ENCODE peak calls at places on chromosome 7, in five cellular contexts. S is fibroblast of pulmonary artery; U is neural crest cell; C is pancreas; G is CD8-positive, alpha-beta T cell. T is an unnamed sample.

GRCh38 chr7:2523941-2524807 is 4.6 kb downstream of the LFNG start:
- DNase-seq in S (peak), G (no peak), C (peak), U (peak), T (no peak)

GRCh38 chr7:65983965-65984654 is 2.1 kb upstream of the GUSB start:
- DNase-seq in G (no peak), U (no peak), C (no peak), S (no peak), T (no peak)

GRCh38 chr7:8251195-8251594 is 10.8 kb downstream of the ICA1 start:
- DNase-seq in C (no peak), S (no peak), U (no peak), G (no peak), T (no peak)

GRCh38 chr7:90404777-90405176 is 1.5 kb downstream of the CLDN12 start:
- DNase-seq in C (no peak), S (no peak), U (no peak), G (no peak), T (no peak)

GRCh38 chr7:2193120-2193519 is 39.6 kb downstream of the MAD1L1 start:
- DNase-seq in U (no peak), C (peak), G (no peak), S (no peak), T (no peak)

GRCh38 chr7:15308831-15309230 is 253.0 kb downstream of the AGMO start:
- DNase-seq in G (no peak), S (no peak), C (no peak), U (no peak), T (no peak)

GRCh38 chr7:94182066-94182465 is 177.9 kb upstream of the BET1 start:
- DNase-seq in S (peak), G (no peak), U (no peak), C (no peak), T (no peak)

GRCh38 chr7:127893547-127893946 is 137.7 kb downstream of the LRRC4 start:
- DNase-seq in S (no peak), G (no peak), C (no peak), U (no peak), T (no peak)

GRCh38 chr7:36160313-36160712 is 7.3 kb downstream of the EEPD1 start:
- DNase-seq in U (no peak), G (no peak), S (no peak), C (no peak), T (no peak)
- TF ChIP-seq CTCF in U (no peak), G (no peak), S (no peak), C (no peak), T (no peak)

GRCh38 chr7:72334733-72335132 is 77.4 kb downstream of the CALN1 start:
- DNase-seq in U (no peak), C (no peak), G (no peak), S (no peak), T (no peak)

GRCh38 chr7:72335561-72336381 is 76.4 kb downstream of the CALN1 start:
- DNase-seq in S (no peak), U (no peak), G (no peak), C (peak), T (no peak)

GRCh38 chr7:72336382-72336886 is 75.7 kb downstream of the CALN1 start:
- DNase-seq in U (no peak), S (no peak), G (no peak), C (peak), T (no peak)

GRCh38 chr7:72336887-72337821 is 75.0 kb downstream of the CALN1 start:
- DNase-seq in G (no peak), S (no peak), C (peak), U (no peak), T (no peak)

DNA sequence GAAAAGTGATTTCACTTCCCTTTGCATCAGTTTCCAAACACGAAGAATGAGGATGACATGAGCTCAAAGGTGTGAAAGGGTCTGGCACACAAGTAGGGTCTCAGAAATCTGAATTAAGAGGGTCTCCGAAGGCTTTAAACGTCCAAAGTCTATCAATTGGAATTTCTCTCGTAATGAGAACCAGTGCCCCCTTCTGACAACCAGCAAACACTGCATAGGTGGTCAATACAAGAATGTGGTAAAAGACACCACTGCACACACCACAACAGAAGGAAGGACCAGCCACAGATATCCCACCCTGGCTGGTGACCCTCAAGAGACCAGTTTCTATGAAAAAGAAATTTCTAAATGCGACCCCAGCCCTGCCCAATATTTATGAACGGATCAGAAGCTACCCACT is 78.1 kb downstream of the CALN1 start:
- DNase-seq in C (no peak), G (no peak), S (no peak), U (no peak), T (no peak)
- TF ChIP-seq CTCF in C (no peak), G (no peak), S (no peak), U (peak), T (no peak)

DNA sequence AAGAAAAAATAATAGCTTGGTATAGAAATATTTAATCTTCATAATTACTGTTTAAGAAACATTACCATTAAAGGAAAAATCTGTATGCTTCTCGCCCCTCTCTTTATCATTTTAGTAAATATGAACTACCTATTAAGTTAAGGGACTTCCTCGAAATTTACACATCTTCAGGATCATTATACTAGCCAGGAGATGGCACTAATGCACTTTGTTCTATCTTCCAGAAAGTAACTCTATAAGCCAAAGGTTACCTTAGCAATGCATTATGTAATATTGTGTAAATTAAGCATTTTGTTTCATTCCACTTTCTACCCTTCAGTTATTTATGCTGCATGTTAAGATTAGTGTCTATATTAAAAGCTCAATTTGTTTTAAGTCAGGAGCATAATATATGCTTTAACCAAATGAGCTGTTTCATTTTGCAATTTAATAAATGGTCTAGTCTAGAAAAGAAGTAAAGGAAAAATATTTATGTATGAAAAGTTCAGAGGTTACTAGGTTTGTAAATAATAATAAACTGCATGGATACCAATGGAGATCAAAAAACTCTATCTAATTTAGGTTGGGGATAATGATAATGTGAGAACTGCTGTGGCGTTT is 128.4 kb downstream of the ANKRD7 start:
- DNase-seq in U (no peak), S (peak), C (no peak), G (no peak), T (no peak)
- TF ChIP-seq CTCF in U (peak), S (no peak), C (no peak), G (no peak), T (no peak)

GRCh38 chr7:38716397-38716796 is 85.2 kb upstream of the AMPH start:
- DNase-seq in S (no peak), C (no peak), G (no peak), U (no peak), T (no peak)
- TF ChIP-seq CTCF in S (peak), C (no peak), G (no peak), U (no peak), T (no peak)

T was measured in mesothelial cell of epicardium.